ENCODE peak calls at places on chromosomes 11 and 22, in nine cellular contexts. One of them, this sample, is unnamed.

GRCh38 chr11:129075757-129076156 is 116.4 kb downstream of the ARHGAP32 start:
- DNase-seq in activated naive CD8-positive, alpha-beta T cell treated with anti-CD3 and anti-CD28 coated beads for 36 hours: no peak
- DNase-seq in GM13977: no peak
- DNase-seq in activated CD4-positive, alpha-beta T cell treated with anti-CD3 and anti-CD28 coated beads, Interleukin-2, amount 10 ng/mL, durations not matched to agents 7 days and 5 days: no peak
- DNase-seq in NCI-H146: no peak
- DNase-seq in NCI-H1436: no peak
- DNase-seq in stimulated activated naive B cell treated with anti-CD40 and anti-IgM and Interleukin-4, amounts not matched to agents 10 μg/mL and 1 μg/mL and 100 μg/mL, for 72 hours: no peak
- DNase-seq in NCI-H2081: no peak
- DNase-seq in NCI-H2029: no peak
- DNase-seq in this sample: no peak

GRCh38 chr22:33726294-33726711 is 194.0 kb downstream of the LARGE1 start:
- DNase-seq in activated naive CD8-positive, alpha-beta T cell treated with anti-CD3 and anti-CD28 coated beads for 36 hours: no peak
- DNase-seq in GM13977: no peak
- DNase-seq in activated CD4-positive, alpha-beta T cell treated with anti-CD3 and anti-CD28 coated beads, Interleukin-2, amount 10 ng/mL, durations not matched to agents 7 days and 5 days: no peak
- DNase-seq in NCI-H146: no peak
- DNase-seq in NCI-H1436: no peak
- DNase-seq in stimulated activated naive B cell treated with anti-CD40 and anti-IgM and Interleukin-4, amounts not matched to agents 10 μg/mL and 1 μg/mL and 100 μg/mL, for 72 hours: no peak
- DNase-seq in NCI-H2081: no peak
- DNase-seq in NCI-H2029: no peak
- DNase-seq in this sample: no peak

GRCh38 chr22:49934891-49935557 is 16.6 kb downstream of the CRELD2 start:
- DNase-seq in activated naive CD8-positive, alpha-beta T cell treated with anti-CD3 and anti-CD28 coated beads for 36 hours: peak; percentile 90
- DNase-seq in GM13977: peak; percentile 88
- DNase-seq in activated CD4-positive, alpha-beta T cell treated with anti-CD3 and anti-CD28 coated beads, Interleukin-2, amount 10 ng/mL, durations not matched to agents 7 days and 5 days: peak; percentile 91
- DNase-seq in NCI-H146: peak; percentile 38
- DNase-seq in NCI-H1436: peak; percentile 80
- DNase-seq in stimulated activated naive B cell treated with anti-CD40 and anti-IgM and Interleukin-4, amounts not matched to agents 10 μg/mL and 1 μg/mL and 100 μg/mL, for 72 hours: peak; percentile 75
- DNase-seq in NCI-H2081: no peak
- DNase-seq in NCI-H2029: no peak
- DNase-seq in this sample: peak; percentile 85

GRCh38 chr22:24379536-24379935 is 47.9 kb upstream of the ADORA2A start:
- DNase-seq in activated naive CD8-positive, alpha-beta T cell treated with anti-CD3 and anti-CD28 coated beads for 36 hours: no peak
- DNase-seq in GM13977: no peak
- DNase-seq in activated CD4-positive, alpha-beta T cell treated with anti-CD3 and anti-CD28 coated beads, Interleukin-2, amount 10 ng/mL, durations not matched to agents 7 days and 5 days: peak; percentile 38
- DNase-seq in NCI-H146: no peak
- DNase-seq in NCI-H1436: no peak
- DNase-seq in stimulated activated naive B cell treated with anti-CD40 and anti-IgM and Interleukin-4, amounts not matched to agents 10 μg/mL and 1 μg/mL and 100 μg/mL, for 72 hours: no peak
- DNase-seq in NCI-H2081: no peak
- DNase-seq in NCI-H2029: no peak
- DNase-seq in this sample: peak; percentile 13

GRCh38 chr22:49192180-49192856 is 635.4 kb downstream of the BRD1 start:
- DNase-seq in activated naive CD8-positive, alpha-beta T cell treated with anti-CD3 and anti-CD28 coated beads for 36 hours: no peak
- DNase-seq in GM13977: no peak
- DNase-seq in activated CD4-positive, alpha-beta T cell treated with anti-CD3 and anti-CD28 coated beads, Interleukin-2, amount 10 ng/mL, durations not matched to agents 7 days and 5 days: no peak
- DNase-seq in NCI-H146: peak; percentile 8
- DNase-seq in NCI-H1436: no peak
- DNase-seq in stimulated activated naive B cell treated with anti-CD40 and anti-IgM and Interleukin-4, amounts not matched to agents 10 μg/mL and 1 μg/mL and 100 μg/mL, for 72 hours: no peak
- DNase-seq in NCI-H2081: no peak
- DNase-seq in NCI-H2029: no peak
- DNase-seq in this sample: peak; percentile 8

GRCh38 chr11:15714641-15715399 is 600.1 kb downstream of the INSC start:
- DNase-seq in activated naive CD8-positive, alpha-beta T cell treated with anti-CD3 and anti-CD28 coated beads for 36 hours: no peak
- DNase-seq in GM13977: no peak
- DNase-seq in activated CD4-positive, alpha-beta T cell treated with anti-CD3 and anti-CD28 coated beads, Interleukin-2, amount 10 ng/mL, durations not matched to agents 7 days and 5 days: no peak
- DNase-seq in NCI-H146: no peak
- DNase-seq in NCI-H1436: peak; percentile 83
- DNase-seq in stimulated activated naive B cell treated with anti-CD40 and anti-IgM and Interleukin-4, amounts not matched to agents 10 μg/mL and 1 μg/mL and 100 μg/mL, for 72 hours: no peak
- DNase-seq in NCI-H2081: peak; percentile 16
- DNase-seq in NCI-H2029: peak; percentile 93
- DNase-seq in this sample: no peak

GRCh38 chr22:45413368-45414211 is at the start of the genes RIBC2 and SMC1B:
- DNase-seq in activated naive CD8-positive, alpha-beta T cell treated with anti-CD3 and anti-CD28 coated beads for 36 hours: peak; percentile 90
- DNase-seq in GM13977: peak; percentile 85
- DNase-seq in activated CD4-positive, alpha-beta T cell treated with anti-CD3 and anti-CD28 coated beads, Interleukin-2, amount 10 ng/mL, durations not matched to agents 7 days and 5 days: peak; percentile 90
- DNase-seq in NCI-H146: peak; percentile 92
- DNase-seq in NCI-H1436: peak; percentile 96
- DNase-seq in stimulated activated naive B cell treated with anti-CD40 and anti-IgM and Interleukin-4, amounts not matched to agents 10 μg/mL and 1 μg/mL and 100 μg/mL, for 72 hours: peak; percentile 69
- DNase-seq in NCI-H2081: peak; percentile 77
- DNase-seq in NCI-H2029: peak; percentile 93
- DNase-seq in this sample: peak; percentile 98

GRCh38 chr11:65530157-65530496 is 5.2 kb downstream of the SCYL1 start:
- DNase-seq in activated naive CD8-positive, alpha-beta T cell treated with anti-CD3 and anti-CD28 coated beads for 36 hours: no peak
- DNase-seq in GM13977: no peak
- DNase-seq in activated CD4-positive, alpha-beta T cell treated with anti-CD3 and anti-CD28 coated beads, Interleukin-2, amount 10 ng/mL, durations not matched to agents 7 days and 5 days: peak; percentile 47
- DNase-seq in NCI-H146: no peak
- DNase-seq in NCI-H1436: no peak
- DNase-seq in stimulated activated naive B cell treated with anti-CD40 and anti-IgM and Interleukin-4, amounts not matched to agents 10 μg/mL and 1 μg/mL and 100 μg/mL, for 72 hours: no peak
- DNase-seq in NCI-H2081: no peak
- DNase-seq in NCI-H2029: no peak
- DNase-seq in this sample: no peak

GRCh38 chr11:10450451-10451398 is 4.3 kb upstream of the AMPD3 start:
- DNase-seq in activated naive CD8-positive, alpha-beta T cell treated with anti-CD3 and anti-CD28 coated beads for 36 hours: peak; percentile 60
- DNase-seq in GM13977: peak; percentile 69
- DNase-seq in activated CD4-positive, alpha-beta T cell treated with anti-CD3 and anti-CD28 coated beads, Interleukin-2, amount 10 ng/mL, durations not matched to agents 7 days and 5 days: peak; percentile 46
- DNase-seq in NCI-H146: peak; percentile 24
- DNase-seq in NCI-H1436: no peak
- DNase-seq in stimulated activated naive B cell treated with anti-CD40 and anti-IgM and Interleukin-4, amounts not matched to agents 10 μg/mL and 1 μg/mL and 100 μg/mL, for 72 hours: peak; percentile 54
- DNase-seq in NCI-H2081: peak; percentile 15
- DNase-seq in NCI-H2029: peak; percentile 51
- DNase-seq in this sample: peak; percentile 84